ENCODE peak calls at places on chromosomes 1 and 21, in four cellular contexts. R is NCI-H1436, Q is GM12891, Y is Calu3. C is an unnamed sample.
A peak's percentile ranks its signal among the peaks of the same experiment; 100 is the strongest.

GRCh38 chr21:43370888-43371570 is 55.9 kb downstream of the SIK1 start:
- DNase-seq in R (no peak), Q (no peak), Y (no peak), C (no peak)

GRCh38 chr1:99640672-99641071 is 5.2 kb upstream of the PALMD start:
- DNase-seq in R (no peak), Q (no peak), Y (no peak), C (no peak)

GRCh38 chr1:25805863-25806225 is 5.9 kb downstream of the SELENON start:
- DNase-seq in R (no peak), Q (no peak), Y (no peak), C (no peak)

GRCh38 chr1:203673550-203674411 is 47.1 kb downstream of the ATP2B4 start:
- DNase-seq in R (no peak), Q (peak; percentile 27), Y (peak; percentile 80), C (peak; percentile 100)

GRCh38 chr1:8665824-8666223 is 151.6 kb downstream of the RERE start:
- DNase-seq in R (no peak), Q (no peak), Y (no peak), C (peak; percentile 30)

GRCh38 chr1:174800221-174800791 is 199.4 kb upstream of the CACYBP start:
- DNase-seq in R (no peak), Q (no peak), Y (no peak), C (no peak)

GRCh38 chr1:236394016-236394481 is at the start of gene EDARADD:
- DNase-seq in R (no peak), Q (no peak), Y (no peak), C (no peak)

GRCh38 chr1:98046031-98046641 is 125.3 kb upstream of the DPYD start:
- DNase-seq in R (no peak), Q (no peak), Y (peak; percentile 26), C (no peak)

GRCh38 chr1:171715813-171716251 is 26.0 kb downstream of the VAMP4 start:
- DNase-seq in R (no peak), Q (no peak), Y (no peak), C (no peak)

C was measured in Jurkat, Clone E6-1.